ENCODE peak calls at places on chromosome 2, in four cellular contexts. One of them, this sample, is unnamed.

GRCh38 chr2:152466925-152467676 is 132.1 kb downstream of the FMNL2 start:
- DNase-seq in HepG2: no peak
- DNase-seq in WTC11: no peak
- DNase-seq in K562: no peak
- DNase-seq in this sample: no peak

GRCh38 chr2:62287895-62288589 is 92.1 kb downstream of the B3GNT2 start:
- DNase-seq in HepG2: peak; percentile 44
- DNase-seq in WTC11: no peak
- DNase-seq in K562: peak; percentile 78
- DNase-seq in this sample: no peak

GRCh38 chr2:239274391-239275001 is 126.3 kb downstream of the HDAC4 start:
- DNase-seq in HepG2: no peak
- DNase-seq in WTC11: no peak
- DNase-seq in K562: peak; percentile 80
- DNase-seq in this sample: no peak

GRCh38 chr2:163592954-163593622 is 142.7 kb downstream of the FIGN start:
- DNase-seq in HepG2: no peak
- DNase-seq in WTC11: peak; percentile 18
- DNase-seq in K562: no peak
- DNase-seq in this sample: no peak

GRCh38 chr2:207676827-207677354 is 34.5 kb upstream of the CCNYL1 start:
- DNase-seq in HepG2: peak; percentile 26
- DNase-seq in WTC11: no peak
- DNase-seq in K562: peak; percentile 30
- DNase-seq in this sample: no peak

GRCh38 chr2:107091163-107091864 is 205.3 kb upstream of the ST6GAL2 start:
- DNase-seq in HepG2: no peak
- DNase-seq in WTC11: no peak
- DNase-seq in K562: no peak
- DNase-seq in this sample: no peak

GRCh38 chr2:164388511-164388910 is 232.8 kb downstream of the GRB14 start:
- DNase-seq in HepG2: peak; percentile 51
- DNase-seq in WTC11: no peak
- DNase-seq in K562: no peak
- DNase-seq in this sample: no peak

GRCh38 chr2:175605989-175606841 is 395.9 kb downstream of the LNPK start:
- DNase-seq in HepG2: peak; percentile 99
- DNase-seq in WTC11: no peak
- DNase-seq in K562: no peak
- DNase-seq in this sample: no peak

GRCh38 chr2:11102956-11103860 is 52.1 kb upstream of the SLC66A3 start:
- DNase-seq in HepG2: no peak
- DNase-seq in WTC11: no peak
- DNase-seq in K562: no peak
- DNase-seq in this sample: no peak

GRCh38 chr2:32691678-32692077 is 63.8 kb downstream of the TTC27 start:
- DNase-seq in HepG2: no peak
- DNase-seq in WTC11: no peak
- DNase-seq in K562: no peak
- DNase-seq in this sample: no peak

GRCh38 chr2:32699151-32699550 is 71.3 kb downstream of the TTC27 start:
- DNase-seq in HepG2: no peak
- DNase-seq in WTC11: peak; percentile 40
- DNase-seq in K562: no peak
- DNase-seq in this sample: no peak

GRCh38 chr2:32701806-32702205 is 74.0 kb downstream of the TTC27 start:
- DNase-seq in HepG2: no peak
- DNase-seq in WTC11: no peak
- DNase-seq in K562: no peak
- DNase-seq in this sample: no peak

GRCh38 chr2:32702303-32703064 is 74.6 kb downstream of the TTC27 start:
- DNase-seq in HepG2: no peak
- DNase-seq in WTC11: no peak
- DNase-seq in K562: no peak
- DNase-seq in this sample: no peak

DNA sequence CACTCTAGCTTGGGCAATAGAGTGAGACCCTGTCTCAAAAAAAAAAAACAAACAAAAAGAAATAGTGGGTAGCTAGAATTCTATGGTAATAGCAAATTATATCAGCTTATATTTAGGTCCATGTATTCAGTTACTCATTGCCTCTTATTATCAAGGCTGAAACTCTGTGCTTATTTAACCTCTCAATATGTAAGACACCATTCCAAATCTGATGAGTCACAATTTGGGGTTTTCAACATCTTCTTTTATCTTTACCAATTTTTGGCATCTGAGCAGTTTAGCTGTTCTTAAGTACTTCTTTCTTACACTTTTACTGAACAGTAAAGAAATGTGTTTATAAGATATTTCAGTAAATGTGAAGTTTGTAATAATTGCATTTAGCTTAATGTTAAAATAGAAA is 69.3 kb downstream of the TTC27 start:
- DNase-seq in HepG2: no peak
- DNase-seq in WTC11: no peak
- DNase-seq in K562: no peak
- DNase-seq in this sample: no peak
- TF ChIP-seq ELF4 in HepG2: no peak
- TF ChIP-seq ELF4 in WTC11: no peak
- TF ChIP-seq ELF4 in K562: no peak
- TF ChIP-seq ELF4 in this sample: no peak

DNA sequence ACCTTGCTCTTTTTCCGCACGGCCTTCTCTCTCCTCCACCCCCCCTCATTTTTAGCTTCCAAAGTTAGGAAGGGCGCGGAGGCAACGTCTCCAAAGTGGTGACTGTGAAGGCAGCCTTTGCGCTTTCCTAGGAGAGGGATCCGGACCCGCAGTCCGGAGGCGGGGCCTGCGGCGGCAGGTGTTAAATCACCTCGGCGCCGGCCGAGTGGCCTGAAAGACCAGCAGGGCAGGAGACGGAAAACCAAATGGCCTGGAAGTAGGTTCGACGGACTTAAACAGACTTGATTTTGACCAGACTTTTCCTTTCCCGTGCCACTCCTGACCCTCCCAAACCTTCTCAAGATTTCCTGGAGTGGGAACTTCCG is 615 bp downstream of the GORASP2 start:
- DNase-seq in HepG2: peak; percentile 67
- DNase-seq in WTC11: peak; percentile 74
- DNase-seq in K562: peak; percentile 74
- DNase-seq in this sample: peak; percentile 45
- TF ChIP-seq ELF4 in HepG2: peak; percentile 7
- TF ChIP-seq ELF4 in WTC11: peak; percentile 8
- TF ChIP-seq ELF4 in K562: no peak
- TF ChIP-seq ELF4 in this sample: no peak

GRCh38 chr2:128327180-128327964 is 8.7 kb upstream of the HS6ST1 start:
- DNase-seq in HepG2: no peak
- DNase-seq in WTC11: no peak
- DNase-seq in K562: no peak
- DNase-seq in this sample: no peak
- TF ChIP-seq ELF4 in HepG2: no peak
- TF ChIP-seq ELF4 in WTC11: no peak
- TF ChIP-seq ELF4 in K562: no peak
- TF ChIP-seq ELF4 in this sample: no peak

DNA sequence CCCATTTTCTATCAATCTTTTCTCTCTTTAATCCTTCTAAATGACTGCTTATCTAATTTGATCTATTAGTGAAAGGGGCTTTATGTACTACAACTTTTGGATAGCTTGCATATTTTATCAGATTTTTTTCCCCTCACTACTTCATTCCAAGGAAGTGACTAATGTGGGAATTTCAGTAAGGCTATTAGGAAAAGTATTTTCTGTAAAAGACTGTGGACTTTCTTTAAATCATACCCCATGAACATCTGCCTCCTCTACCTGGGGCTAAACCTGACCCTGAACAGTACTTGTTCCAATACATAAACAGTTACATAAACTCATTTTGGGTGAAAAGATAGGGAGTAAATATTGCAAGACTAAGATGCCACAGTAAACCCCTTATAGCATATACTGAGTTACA is 590.7 kb upstream of the ZEB2 start:
- DNase-seq in HepG2: no peak
- DNase-seq in WTC11: no peak
- DNase-seq in K562: no peak
- DNase-seq in this sample: no peak
- TF ChIP-seq ELF4 in HepG2: no peak
- TF ChIP-seq ELF4 in WTC11: no peak
- TF ChIP-seq ELF4 in K562: no peak
- TF ChIP-seq ELF4 in this sample: no peak